ENCODE peak calls at places on chromosome X, in five cellular contexts. One of them, this sample, is unnamed.

GRCh38 chrX:13888284-13888683 is 71.4 kb upstream of the GPM6B start:
- DNase-seq in AG09319: no peak
- DNase-seq in activated naive CD4-positive, alpha-beta T cell: no peak
- DNase-seq in kidney epithelial cell: no peak
- DNase-seq in GM03348: no peak
- DNase-seq in this sample: no peak

GRCh38 chrX:65463550-65463949 is 71.0 kb downstream of the LAS1L start:
- DNase-seq in AG09319: no peak
- DNase-seq in activated naive CD4-positive, alpha-beta T cell: no peak
- DNase-seq in kidney epithelial cell: no peak
- DNase-seq in GM03348: peak
- DNase-seq in this sample: no peak

GRCh38 chrX:6325437-6325836 is 96.8 kb upstream of the NLGN4X start:
- DNase-seq in AG09319: no peak
- DNase-seq in activated naive CD4-positive, alpha-beta T cell: no peak
- DNase-seq in kidney epithelial cell: no peak
- DNase-seq in GM03348: no peak
- DNase-seq in this sample: no peak

GRCh38 chrX:29902004-29902403 is 313.4 kb upstream of the MAGEB2 start:
- DNase-seq in AG09319: no peak
- DNase-seq in activated naive CD4-positive, alpha-beta T cell: no peak
- DNase-seq in kidney epithelial cell: no peak
- DNase-seq in GM03348: no peak
- DNase-seq in this sample: no peak

GRCh38 chrX:152220612-152221011 is 82.2 kb upstream of the MAGEA10 start:
- DNase-seq in AG09319: no peak
- DNase-seq in activated naive CD4-positive, alpha-beta T cell: no peak
- DNase-seq in kidney epithelial cell: no peak
- DNase-seq in GM03348: no peak
- DNase-seq in this sample: no peak

GRCh38 chrX:24561121-24561520 is 86.0 kb downstream of the PCYT1B start:
- DNase-seq in AG09319: no peak
- DNase-seq in activated naive CD4-positive, alpha-beta T cell: no peak
- DNase-seq in kidney epithelial cell: no peak
- DNase-seq in GM03348: peak
- DNase-seq in this sample: no peak

GRCh38 chrX:150663061-150663460 is 30.1 kb upstream of the MTMR1 start:
- DNase-seq in AG09319: no peak
- DNase-seq in activated naive CD4-positive, alpha-beta T cell: no peak
- DNase-seq in kidney epithelial cell: no peak
- DNase-seq in GM03348: no peak
- DNase-seq in this sample: no peak

GRCh38 chrX:40542972-40543371 is 37.8 kb upstream of the ATP6AP2 start:
- DNase-seq in AG09319: no peak
- DNase-seq in activated naive CD4-positive, alpha-beta T cell: no peak
- DNase-seq in kidney epithelial cell: no peak
- DNase-seq in GM03348: no peak
- DNase-seq in this sample: no peak

GRCh38 chrX:153057281-153057680 is 1.0 kb downstream of the PNMA3 start:
- DNase-seq in AG09319: no peak
- DNase-seq in activated naive CD4-positive, alpha-beta T cell: no peak
- DNase-seq in kidney epithelial cell: no peak
- DNase-seq in GM03348: no peak
- DNase-seq in this sample: no peak

GRCh38 chrX:34598360-34598759 is 58.7 kb downstream of the TMEM47 start:
- DNase-seq in AG09319: no peak
- DNase-seq in activated naive CD4-positive, alpha-beta T cell: no peak
- DNase-seq in kidney epithelial cell: no peak
- DNase-seq in GM03348: no peak
- DNase-seq in this sample: no peak

GRCh38 chrX:136148391-136148790 is 1.1 kb downstream of the FHL1 start:
- DNase-seq in AG09319: no peak
- DNase-seq in activated naive CD4-positive, alpha-beta T cell: no peak
- DNase-seq in kidney epithelial cell: no peak
- DNase-seq in GM03348: no peak
- DNase-seq in this sample: no peak

This sample was measured in D341Med.